ENCODE peak calls at places on chromosomes 4 and X, in six cellular contexts. One of them, this sample, is unnamed. For H3K9me3 and H3K4me1, the result is how much of the 10 kb centered on the place peaks cover.

GRCh38 chr4:136713140-136713539 is 819.2 kb downstream of the PCDH18 start:
- DNase-seq in H9: no peak
- DNase-seq in GM23248: peak
- DNase-seq in fibroblast of lung: peak
- DNase-seq in mammary epithelial cell: no peak
- DNase-seq in SK-N-SH: no peak
- DNase-seq in this sample: no peak

GRCh38 chrX:41522071-41522470 is 74.9 kb downstream of the NYX start:
- DNase-seq in H9: no peak
- DNase-seq in GM23248: no peak
- DNase-seq in fibroblast of lung: no peak
- DNase-seq in mammary epithelial cell: no peak
- DNase-seq in SK-N-SH: no peak
- DNase-seq in this sample: no peak

GRCh38 chrX:475926-476723 is 89.4 kb upstream of the PPP2R3B start:
- DNase-seq in H9: no peak
- DNase-seq in GM23248: no peak
- DNase-seq in fibroblast of lung: no peak
- DNase-seq in mammary epithelial cell: no peak
- DNase-seq in SK-N-SH: no peak
- DNase-seq in this sample: no peak

GRCh38 chrX:37926700-37927099 is 79.3 kb upstream of the DYNLT3 start:
- DNase-seq in H9: no peak
- DNase-seq in GM23248: peak
- DNase-seq in fibroblast of lung: peak
- DNase-seq in mammary epithelial cell: no peak
- DNase-seq in SK-N-SH: peak
- DNase-seq in this sample: no peak

GRCh38 chr4:136495076-136495475 is 1037.2 kb downstream of the PCDH18 start:
- DNase-seq in H9: no peak
- DNase-seq in GM23248: no peak
- DNase-seq in fibroblast of lung: peak
- DNase-seq in mammary epithelial cell: no peak
- DNase-seq in SK-N-SH: no peak
- DNase-seq in this sample: no peak

GRCh38 chrX:84175274-84175673 is 12.7 kb downstream of the RPS6KA6 start:
- DNase-seq in H9: no peak
- DNase-seq in GM23248: no peak
- DNase-seq in fibroblast of lung: no peak
- DNase-seq in mammary epithelial cell: no peak
- DNase-seq in SK-N-SH: no peak
- DNase-seq in this sample: no peak

GRCh38 chr4:15293678-15294077 is 134.2 kb upstream of the C1QTNF7 start:
- DNase-seq in H9: no peak
- DNase-seq in GM23248: no peak
- DNase-seq in fibroblast of lung: no peak
- DNase-seq in mammary epithelial cell: no peak
- DNase-seq in SK-N-SH: no peak
- DNase-seq in this sample: no peak

GRCh38 chr4:182137343-182137742 is 105.9 kb upstream of the TENM3 start:
- DNase-seq in H9: no peak
- DNase-seq in GM23248: no peak
- DNase-seq in fibroblast of lung: no peak
- DNase-seq in mammary epithelial cell: no peak
- DNase-seq in SK-N-SH: no peak
- DNase-seq in this sample: no peak

GRCh38 chr4:15488136-15488535 is 18.5 kb downstream of the CC2D2A start:
- DNase-seq in H9: no peak
- DNase-seq in GM23248: no peak
- DNase-seq in fibroblast of lung: peak
- DNase-seq in mammary epithelial cell: no peak
- DNase-seq in SK-N-SH: no peak
- DNase-seq in this sample: no peak

GRCh38 chr4:24794916-24795665 is at the start of gene SOD3:
- DNase-seq in H9: peak
- DNase-seq in GM23248: peak
- DNase-seq in fibroblast of lung: peak
- DNase-seq in mammary epithelial cell: no peak
- DNase-seq in SK-N-SH: no peak
- DNase-seq in this sample: peak

GRCh38 chr4:137124278-137124932 is 407.9 kb downstream of the PCDH18 start:
- DNase-seq in H9: no peak
- DNase-seq in GM23248: peak
- DNase-seq in fibroblast of lung: peak
- DNase-seq in mammary epithelial cell: peak
- DNase-seq in SK-N-SH: peak
- DNase-seq in this sample: no peak

GRCh38 chrX:30275498-30275897 is 28.6 kb downstream of the MAGEB1 start:
- DNase-seq in H9: no peak
- DNase-seq in GM23248: peak
- DNase-seq in fibroblast of lung: peak
- DNase-seq in mammary epithelial cell: peak
- DNase-seq in SK-N-SH: no peak
- DNase-seq in this sample: no peak

GRCh38 chr4:3699678-3700077 is 66.5 kb upstream of the ADRA2C start:
- DNase-seq in H9: no peak
- DNase-seq in GM23248: no peak
- DNase-seq in fibroblast of lung: no peak
- DNase-seq in mammary epithelial cell: no peak
- DNase-seq in SK-N-SH: no peak
- DNase-seq in this sample: no peak

GRCh38 chr4:6692806-6693205 is 872 bp upstream of the S100P start:
- DNase-seq in H9: no peak
- DNase-seq in GM23248: peak
- DNase-seq in fibroblast of lung: peak
- DNase-seq in mammary epithelial cell: peak
- DNase-seq in SK-N-SH: no peak
- DNase-seq in this sample: no peak

GRCh38 chr4:110306363-110306762 is 107.9 kb upstream of the ELOVL6 start:
- DNase-seq in H9: no peak
- DNase-seq in GM23248: no peak
- DNase-seq in fibroblast of lung: peak
- DNase-seq in mammary epithelial cell: no peak
- DNase-seq in SK-N-SH: peak
- DNase-seq in this sample: no peak

GRCh38 chrX:136273986-136274385 is 22.8 kb upstream of the MAP7D3 start:
- DNase-seq in H9: no peak
- DNase-seq in GM23248: no peak
- DNase-seq in fibroblast of lung: no peak
- DNase-seq in mammary epithelial cell: no peak
- DNase-seq in SK-N-SH: no peak
- DNase-seq in this sample: no peak

GRCh38 chrX:122583526-122583925 is 600.6 kb upstream of the GRIA3 start:
- DNase-seq in H9: no peak
- DNase-seq in GM23248: no peak
- DNase-seq in fibroblast of lung: no peak
- DNase-seq in mammary epithelial cell: peak
- DNase-seq in SK-N-SH: no peak
- DNase-seq in this sample: no peak

GRCh38 chrX:72349190-72349589 is 43.5 kb upstream of the CITED1 start:
- DNase-seq in H9: no peak
- DNase-seq in GM23248: no peak
- DNase-seq in fibroblast of lung: no peak
- DNase-seq in mammary epithelial cell: no peak
- DNase-seq in SK-N-SH: no peak
- DNase-seq in this sample: no peak

GRCh38 chr4:28226962-28227361 is 1366.3 kb downstream of the STIM2 start:
- DNase-seq in H9: no peak
- DNase-seq in GM23248: peak
- DNase-seq in fibroblast of lung: no peak
- DNase-seq in mammary epithelial cell: no peak
- DNase-seq in SK-N-SH: no peak
- DNase-seq in this sample: no peak

GRCh38 chr4:112403072-112403945 is 106.1 kb downstream of the ALPK1 start:
- DNase-seq in H9: no peak
- DNase-seq in GM23248: no peak
- DNase-seq in fibroblast of lung: peak
- DNase-seq in mammary epithelial cell: no peak
- DNase-seq in SK-N-SH: no peak
- DNase-seq in this sample: no peak

GRCh38 chr4:109676886-109677285 is 26.4 kb downstream of the CASP6 start:
- DNase-seq in H9: no peak
- DNase-seq in GM23248: no peak
- DNase-seq in fibroblast of lung: no peak
- DNase-seq in mammary epithelial cell: no peak
- DNase-seq in SK-N-SH: no peak
- DNase-seq in this sample: no peak

GRCh38 chr4:8167291-8167690 is 8.7 kb upstream of the ABLIM2 start:
- DNase-seq in H9: no peak
- DNase-seq in GM23248: no peak
- DNase-seq in fibroblast of lung: no peak
- DNase-seq in mammary epithelial cell: no peak
- DNase-seq in SK-N-SH: no peak
- DNase-seq in this sample: no peak

GRCh38 chrX:118839334-118839958 is 15.8 kb downstream of the ZCCHC12 start:
- DNase-seq in H9: peak
- DNase-seq in GM23248: peak
- DNase-seq in fibroblast of lung: peak
- DNase-seq in mammary epithelial cell: peak
- DNase-seq in SK-N-SH: peak
- DNase-seq in this sample: peak

GRCh38 chr4:3803475-3803847 is 37.3 kb downstream of the ADRA2C start:
- DNase-seq in H9: no peak
- DNase-seq in GM23248: no peak
- DNase-seq in fibroblast of lung: no peak
- DNase-seq in mammary epithelial cell: no peak
- DNase-seq in SK-N-SH: no peak
- DNase-seq in this sample: no peak

GRCh38 chr4:153341575-153342090 is 2.9 kb upstream of the MND1 start:
- DNase-seq in H9: no peak
- DNase-seq in GM23248: peak
- DNase-seq in fibroblast of lung: no peak
- DNase-seq in mammary epithelial cell: peak
- DNase-seq in SK-N-SH: no peak
- DNase-seq in this sample: no peak

GRCh38 chrX:45505214-45505613 is 304.5 kb upstream of the DIPK2B start:
- DNase-seq in H9: no peak
- DNase-seq in GM23248: peak
- DNase-seq in fibroblast of lung: peak
- DNase-seq in mammary epithelial cell: peak
- DNase-seq in SK-N-SH: no peak
- DNase-seq in this sample: no peak

GRCh38 chr4:94533405-94534223 is 81.9 kb downstream of the PDLIM5 start:
- DNase-seq in H9: no peak
- DNase-seq in GM23248: no peak
- DNase-seq in fibroblast of lung: no peak
- DNase-seq in mammary epithelial cell: peak
- DNase-seq in SK-N-SH: no peak
- DNase-seq in this sample: no peak

GRCh38 chrX:13538414-13538813 is 31.0 kb upstream of the EGFL6 start:
- DNase-seq in H9: no peak
- DNase-seq in GM23248: no peak
- DNase-seq in fibroblast of lung: no peak
- DNase-seq in mammary epithelial cell: no peak
- DNase-seq in SK-N-SH: no peak
- DNase-seq in this sample: no peak

GRCh38 chr4:158766419-158767044 is 2.3 kb upstream of the FNIP2 start:
- DNase-seq in H9: no peak
- DNase-seq in GM23248: no peak
- DNase-seq in fibroblast of lung: no peak
- DNase-seq in mammary epithelial cell: no peak
- DNase-seq in SK-N-SH: no peak
- DNase-seq in this sample: no peak

GRCh38 chr4:142703694-142704309 is 142.3 kb downstream of the INPP4B start:
- DNase-seq in H9: no peak
- DNase-seq in GM23248: no peak
- DNase-seq in fibroblast of lung: no peak
- DNase-seq in mammary epithelial cell: peak
- DNase-seq in SK-N-SH: no peak
- DNase-seq in this sample: no peak

GRCh38 chr4:154618708-154619315 is 6.4 kb upstream of the FGG start:
- DNase-seq in H9: peak
- DNase-seq in GM23248: peak
- DNase-seq in fibroblast of lung: peak
- DNase-seq in mammary epithelial cell: peak
- DNase-seq in SK-N-SH: peak
- DNase-seq in this sample: peak

GRCh38 chr4:10082047-10082446 is 34.6 kb downstream of the WDR1 start:
- DNase-seq in H9: no peak
- DNase-seq in GM23248: no peak
- DNase-seq in fibroblast of lung: no peak
- DNase-seq in mammary epithelial cell: no peak
- DNase-seq in SK-N-SH: peak
- DNase-seq in this sample: no peak

GRCh38 chrX:71638409-71638808 is 20.1 kb upstream of the CXCR3 start:
- DNase-seq in H9: no peak
- DNase-seq in GM23248: no peak
- DNase-seq in fibroblast of lung: no peak
- DNase-seq in mammary epithelial cell: no peak
- DNase-seq in SK-N-SH: no peak
- DNase-seq in this sample: no peak

GRCh38 chr4:54588404-54588803 is 69.4 kb upstream of the KIT start:
- DNase-seq in H9: no peak
- DNase-seq in GM23248: no peak
- DNase-seq in fibroblast of lung: no peak
- DNase-seq in mammary epithelial cell: peak
- DNase-seq in SK-N-SH: no peak
- DNase-seq in this sample: no peak
- H3K9me3 ChIP-seq in H9: under half
- H3K9me3 ChIP-seq in GM23248: under half
- H3K9me3 ChIP-seq in fibroblast of lung: under half
- H3K9me3 ChIP-seq in mammary epithelial cell: under half
- H3K9me3 ChIP-seq in SK-N-SH: under half
- H3K9me3 ChIP-seq in this sample: under half

GRCh38 chrX:73964607-73965006 is 339.4 kb upstream of the ZCCHC13 start:
- DNase-seq in H9: no peak
- DNase-seq in GM23248: no peak
- DNase-seq in fibroblast of lung: no peak
- DNase-seq in mammary epithelial cell: no peak
- DNase-seq in SK-N-SH: no peak
- DNase-seq in this sample: no peak
- H3K9ac ChIP-seq in H9: no peak
- H3K9ac ChIP-seq in GM23248: no peak
- H3K9ac ChIP-seq in fibroblast of lung: no peak
- H3K9ac ChIP-seq in mammary epithelial cell: no peak
- H3K9ac ChIP-seq in SK-N-SH: no peak
- H3K9ac ChIP-seq in this sample: no peak

GRCh38 chr4:114922582-114922912 is 190.9 kb downstream of the NDST4 start:
- DNase-seq in H9: no peak
- DNase-seq in GM23248: no peak
- DNase-seq in fibroblast of lung: no peak
- DNase-seq in mammary epithelial cell: no peak
- DNase-seq in SK-N-SH: no peak
- DNase-seq in this sample: no peak
- H3K4me1 ChIP-seq in H9: under half
- H3K4me1 ChIP-seq in GM23248: under half
- H3K4me1 ChIP-seq in fibroblast of lung: under half
- H3K4me1 ChIP-seq in mammary epithelial cell: under half
- H3K4me1 ChIP-seq in SK-N-SH: under half
- H3K4me1 ChIP-seq in this sample: under half

DNA sequence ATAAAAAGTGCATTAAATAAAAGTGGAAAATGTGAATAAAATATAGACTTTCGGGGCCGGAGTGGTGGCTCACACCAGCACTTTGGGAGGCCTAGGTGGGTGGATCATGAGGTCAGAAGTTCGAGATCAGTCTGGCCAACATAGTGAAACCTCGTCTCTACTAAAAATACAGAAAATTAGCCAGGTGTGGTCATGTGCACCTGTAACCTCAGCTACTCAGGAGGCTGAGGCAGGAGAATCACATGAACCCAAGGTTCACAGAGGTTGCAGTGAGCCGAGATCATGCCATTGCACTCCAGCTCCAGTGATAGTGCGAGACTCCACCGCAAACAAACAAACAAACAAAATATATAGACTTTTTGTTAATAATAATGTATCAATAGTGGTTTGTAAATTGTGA is 293.6 kb upstream of the TRAM1L1 start:
- DNase-seq in H9: no peak
- DNase-seq in GM23248: no peak
- DNase-seq in fibroblast of lung: no peak
- DNase-seq in mammary epithelial cell: no peak
- DNase-seq in SK-N-SH: no peak
- DNase-seq in this sample: no peak
- H3K9me3 ChIP-seq in H9: under half
- H3K9me3 ChIP-seq in GM23248: under half
- H3K9me3 ChIP-seq in fibroblast of lung: under half
- H3K9me3 ChIP-seq in mammary epithelial cell: under half
- H3K9me3 ChIP-seq in SK-N-SH: under half
- H3K9me3 ChIP-seq in this sample: under half